ENCODE peak calls at places on chromosomes 3 and 15, in nine cellular contexts. I is GM23248; P is aorta; Z is CD8-positive, alpha-beta memory T cell; C is colonic mucosa; V is breast epithelium; U is ascending aorta; H is stomach; B is tibial nerve. A is an unnamed sample.

GRCh38 chr3:112111785-112112402 is 21.2 kb downstream of the GCSAM start:
- DNase-seq in U (no peak), C (peak; percentile 56), B (peak; percentile 53), P (no peak), V (peak; percentile 45), Z (peak; percentile 70), I (peak; percentile 78), H (peak; percentile 59), A (peak; percentile 71)

GRCh38 chr3:125351814-125352456 is 23.2 kb downstream of the ZNF148 start:
- DNase-seq in H (no peak), P (no peak), B (no peak), Z (no peak), I (peak; percentile 82), V (no peak), C (no peak), U (no peak), A (peak; percentile 43)

GRCh38 chr3:177977381-177978158 is 558.7 kb upstream of the KCNMB2 start:
- DNase-seq in V (no peak), H (no peak), B (no peak), C (no peak), Z (no peak), P (no peak), U (no peak), I (peak; percentile 92), A (peak; percentile 74)

GRCh38 chr3:52547143-52547542 is 10.7 kb downstream of the UQCC5 start:
- DNase-seq in P (no peak), I (no peak), C (no peak), V (no peak), U (no peak), B (no peak), Z (no peak), H (no peak), A (no peak)

GRCh38 chr3:19103510-19103909 is 44.8 kb upstream of the KCNH8 start:
- DNase-seq in U (no peak), H (no peak), Z (no peak), C (no peak), P (no peak), I (no peak), V (no peak), B (no peak), A (no peak)

GRCh38 chr3:61233828-61234227 is 17.4 kb downstream of the FHIT start:
- DNase-seq in Z (no peak), H (no peak), P (no peak), I (no peak), U (no peak), B (no peak), V (no peak), C (no peak), A (no peak)

GRCh38 chr15:25242166-25242879 is 196.5 kb downstream of the UBE3A start:
- DNase-seq in V (no peak), C (no peak), U (peak; percentile 54), H (no peak), P (peak; percentile 15), B (no peak), Z (peak; percentile 33), I (no peak), A (no peak)

GRCh38 chr15:92184679-92185230 is 208.9 kb upstream of the ST8SIA2 start:
- DNase-seq in C (no peak), P (no peak), Z (no peak), V (no peak), U (no peak), I (no peak), B (no peak), H (no peak), A (no peak)

GRCh38 chr3:53773586-53774368 is 72.4 kb downstream of the CHDH start:
- DNase-seq in H (no peak), P (no peak), I (peak; percentile 95), V (peak; percentile 25), U (peak; percentile 76), B (peak; percentile 53), Z (no peak), C (no peak), A (peak; percentile 40)

GRCh38 chr3:155504682-155505081 is 211.2 kb upstream of the STRIT1 start:
- DNase-seq in H (peak; percentile 40), P (no peak), Z (no peak), B (no peak), C (no peak), U (no peak), I (no peak), V (no peak), A (no peak)
- H3K4me1 ChIP-seq in H (no peaks in the 10 kb centered on the region), P (no peaks in the 10 kb centered on the region), Z (no peaks in the 10 kb centered on the region), B (no peaks in the 10 kb centered on the region), C (no peaks in the 10 kb centered on the region), U (no peaks in the 10 kb centered on the region), I (no peaks in the 10 kb centered on the region), V (no peaks in the 10 kb centered on the region), A (no peaks in the 10 kb centered on the region)

GRCh38 chr15:37098468-37099320 is 1.7 kb downstream of the MEIS2 start:
- DNase-seq in P (peak; percentile 57), U (no peak), B (peak; percentile 20), V (no peak), C (no peak), H (no peak), Z (no peak), I (peak; percentile 81), A (peak; percentile 47)
- H3K4me1 ChIP-seq in P (no peaks in the 10 kb centered on the region), U (no peaks in the 10 kb centered on the region), B (no peaks in the 10 kb centered on the region), V (no peaks in the 10 kb centered on the region), C (no peaks in the 10 kb centered on the region), H (peaks cover 18% of the 10 kb centered on the region), Z (peaks cover 26% of the 10 kb centered on the region), I (peaks cover 22% of the 10 kb centered on the region), A (peaks cover 10% of the 10 kb centered on the region)

DNA sequence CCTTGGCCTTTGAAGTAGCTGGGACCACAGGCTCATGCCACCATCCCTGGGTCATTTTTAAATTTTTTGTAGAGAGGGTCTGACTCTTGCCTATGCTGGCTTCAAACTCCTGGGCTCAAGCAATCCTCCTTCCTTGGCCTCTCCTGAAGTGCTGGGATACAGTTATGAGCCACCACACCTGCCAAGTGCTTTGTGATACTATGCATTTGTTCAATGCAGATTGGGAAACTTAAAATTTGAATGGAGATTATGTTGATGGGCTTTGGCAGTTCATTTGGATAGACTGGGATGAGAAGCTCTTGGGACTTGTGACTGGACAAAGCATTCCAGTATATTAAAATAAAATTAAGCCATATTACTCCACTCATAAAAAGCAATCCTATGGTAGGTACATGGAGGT is 3.9 kb upstream of the LMLN start:
- DNase-seq in Z (no peak), P (no peak), H (no peak), B (no peak), U (no peak), V (no peak), I (no peak), C (no peak), A (no peak)
- H3K4me1 ChIP-seq in Z (peaks cover 50% of the 10 kb centered on the region), P (no peaks in the 10 kb centered on the region), H (peaks cover 81% of the 10 kb centered on the region), B (no peaks in the 10 kb centered on the region), U (peaks cover 12% of the 10 kb centered on the region), V (peaks cover 4% of the 10 kb centered on the region), I (peaks cover 36% of the 10 kb centered on the region), C (peaks cover 9% of the 10 kb centered on the region), A (peaks cover 29% of the 10 kb centered on the region)

GRCh38 chr3:159848348-159849118 is 140.1 kb upstream of the IL12A start:
- DNase-seq in C (no peak), P (no peak), B (no peak), U (no peak), V (no peak), Z (no peak), I (peak; percentile 12), H (no peak), A (no peak)
- H3K4me1 ChIP-seq in C (no peaks in the 10 kb centered on the region), P (peaks cover 5% of the 10 kb centered on the region), B (no peaks in the 10 kb centered on the region), U (peaks cover 14% of the 10 kb centered on the region), V (no peaks in the 10 kb centered on the region), Z (no peaks in the 10 kb centered on the region), I (peaks cover 17% of the 10 kb centered on the region), H (peaks cover 69% of the 10 kb centered on the region), A (peaks cover 58% of the 10 kb centered on the region)

GRCh38 chr3:171283248-171284222 is 176.7 kb downstream of the TNIK start:
- DNase-seq in H (no peak), C (no peak), I (no peak), P (peak; percentile 56), V (no peak), Z (no peak), B (no peak), U (peak; percentile 71), A (no peak)
- H3K4me1 ChIP-seq in H (peaks cover 61% of the 10 kb centered on the region), C (no peaks in the 10 kb centered on the region), I (peaks cover 37% of the 10 kb centered on the region), P (no peaks in the 10 kb centered on the region), V (no peaks in the 10 kb centered on the region), Z (peaks cover 40% of the 10 kb centered on the region), B (no peaks in the 10 kb centered on the region), U (no peaks in the 10 kb centered on the region), A (peaks cover 37% of the 10 kb centered on the region)

GRCh38 chr15:67170143-67170885 is 84.1 kb downstream of the AAGAB start:
- DNase-seq in U (no peak), Z (no peak), B (no peak), C (no peak), V (no peak), I (no peak), H (no peak), P (no peak), A (no peak)

GRCh38 chr15:67173015-67173414 is 81.4 kb downstream of the AAGAB start:
- DNase-seq in U (no peak), H (no peak), I (no peak), B (no peak), Z (no peak), P (no peak), V (no peak), C (no peak), A (no peak)

GRCh38 chr15:67171471-67171870 is 83.0 kb downstream of the AAGAB start:
- DNase-seq in I (no peak), U (no peak), C (no peak), V (no peak), B (no peak), P (no peak), H (no peak), Z (no peak), A (no peak)

GRCh38 chr15:67173786-67174185 is 80.7 kb downstream of the AAGAB start:
- DNase-seq in P (no peak), B (no peak), V (no peak), I (no peak), Z (no peak), C (no peak), U (no peak), H (no peak), A (no peak)

GRCh38 chr15:67172172-67172571 is 82.3 kb downstream of the AAGAB start:
- DNase-seq in C (no peak), U (no peak), P (no peak), I (peak; percentile 49), V (no peak), B (no peak), Z (no peak), H (no peak), A (no peak)
- H3K4me1 ChIP-seq in C (peaks cover 4% of the 10 kb centered on the region), U (peaks cover 9% of the 10 kb centered on the region), P (no peaks in the 10 kb centered on the region), I (peaks cover 30% of the 10 kb centered on the region), V (peaks cover 12% of the 10 kb centered on the region), B (no peaks in the 10 kb centered on the region), Z (peaks cover 6% of the 10 kb centered on the region), H (peaks cover 37% of the 10 kb centered on the region), A (peaks cover 35% of the 10 kb centered on the region)

A was measured in mammary epithelial cell.